ENCODE peak calls at places on chromosomes 16 and 17, in ten cellular contexts. D is GM23338, C is stomach, X is endothelial cell of umbilical vein, O is SK-N-SH, J is breast epithelium, Y is GM12891, W is H1, S is HCT116, Z is spleen. G is an unnamed sample.

GRCh38 chr17:78383725-78384471 is 5.4 kb downstream of the PGS1 start:
- DNase-seq in C (peak), O (no peak), J (peak), S (no peak), D (no peak), Z (peak), W (no peak), Y (no peak), X (peak), G (no peak)

GRCh38 chr16:3101841-3102470 is 2.9 kb upstream of the ZSCAN10 start:
- DNase-seq in W (peak), Y (no peak), Z (peak), X (peak), D (peak), C (no peak), S (no peak), O (no peak), J (no peak), G (no peak)

GRCh38 chr17:61065263-61065773 is 334.3 kb upstream of the TBX2 start:
- DNase-seq in W (no peak), J (no peak), O (peak), Y (no peak), X (peak), S (no peak), D (peak), C (no peak), Z (no peak), G (no peak)

GRCh38 chr17:61323015-61323379 is 76.6 kb upstream of the TBX2 start:
- DNase-seq in J (no peak), X (no peak), Y (no peak), O (no peak), S (no peak), Z (no peak), D (no peak), W (no peak), C (no peak), G (no peak)

GRCh38 chr17:45135978-45136791 is 698 bp downstream of the ACBD4 start:
- DNase-seq in J (no peak), S (no peak), W (no peak), X (no peak), O (peak), Y (no peak), C (no peak), Z (peak), D (no peak), G (no peak)

GRCh38 chr16:29811896-29812665 is at the start of gene PRRT2:
- DNase-seq in X (peak), S (no peak), O (peak), W (peak), J (no peak), Z (peak), D (peak), Y (no peak), C (no peak), G (no peak)

GRCh38 chr16:64469351-64469750 is 652.5 kb downstream of the CDH11 start:
- DNase-seq in Y (no peak), Z (no peak), W (no peak), O (no peak), D (no peak), J (no peak), C (no peak), X (no peak), S (no peak), G (no peak)

GRCh38 chr16:82882982-82883863 is 256.5 kb downstream of the CDH13 start:
- DNase-seq in O (no peak), X (no peak), J (no peak), Y (no peak), C (no peak), S (no peak), Z (no peak), D (no peak), W (no peak), G (no peak)

GRCh38 chr17:27268394-27269085 is 25.4 kb upstream of the WSB1 start:
- DNase-seq in C (no peak), J (no peak), D (no peak), O (no peak), X (no peak), W (no peak), Y (no peak), Z (no peak), S (no peak), G (no peak)

GRCh38 chr17:58679263-58680037 is 12.4 kb downstream of the TEX14 start:
- DNase-seq in W (no peak), Z (no peak), J (no peak), X (no peak), S (peak), O (no peak), D (peak), Y (peak), C (no peak), G (no peak)

GRCh38 chr16:69382421-69382820 is 3.4 kb downstream of the TERF2 start:
- DNase-seq in C (no peak), O (no peak), Y (no peak), W (no peak), X (no peak), J (peak), Z (no peak), D (no peak), S (no peak), G (no peak)

GRCh38 chr16:81627024-81627423 is 152.1 kb upstream of the PLCG2 start:
- DNase-seq in C (no peak), W (no peak), D (no peak), Y (no peak), X (no peak), Z (no peak), S (no peak), J (no peak), O (no peak), G (no peak)

GRCh38 chr16:66295761-66296546 is 70.5 kb upstream of the CDH5 start:
- DNase-seq in X (no peak), D (no peak), Y (no peak), C (peak), Z (peak), J (no peak), O (no peak), W (no peak), S (no peak), G (no peak)

GRCh38 chr17:17056167-17056562 is 13.9 kb downstream of the MPRIP start:
- DNase-seq in D (no peak), W (no peak), J (peak), O (no peak), C (peak), S (no peak), Z (no peak), Y (no peak), X (no peak), G (no peak)

GRCh38 chr17:80101946-80102706 is 745 bp downstream of the GAA start:
- DNase-seq in O (peak), Y (no peak), W (no peak), J (no peak), S (no peak), C (no peak), D (peak), Z (peak), X (peak), G (no peak)

GRCh38 chr16:67088551-67088950 is 21.2 kb upstream of the PHAF1 start:
- DNase-seq in S (no peak), X (no peak), D (no peak), O (no peak), Y (no peak), Z (no peak), W (no peak), C (no peak), J (no peak), G (no peak)

DNA sequence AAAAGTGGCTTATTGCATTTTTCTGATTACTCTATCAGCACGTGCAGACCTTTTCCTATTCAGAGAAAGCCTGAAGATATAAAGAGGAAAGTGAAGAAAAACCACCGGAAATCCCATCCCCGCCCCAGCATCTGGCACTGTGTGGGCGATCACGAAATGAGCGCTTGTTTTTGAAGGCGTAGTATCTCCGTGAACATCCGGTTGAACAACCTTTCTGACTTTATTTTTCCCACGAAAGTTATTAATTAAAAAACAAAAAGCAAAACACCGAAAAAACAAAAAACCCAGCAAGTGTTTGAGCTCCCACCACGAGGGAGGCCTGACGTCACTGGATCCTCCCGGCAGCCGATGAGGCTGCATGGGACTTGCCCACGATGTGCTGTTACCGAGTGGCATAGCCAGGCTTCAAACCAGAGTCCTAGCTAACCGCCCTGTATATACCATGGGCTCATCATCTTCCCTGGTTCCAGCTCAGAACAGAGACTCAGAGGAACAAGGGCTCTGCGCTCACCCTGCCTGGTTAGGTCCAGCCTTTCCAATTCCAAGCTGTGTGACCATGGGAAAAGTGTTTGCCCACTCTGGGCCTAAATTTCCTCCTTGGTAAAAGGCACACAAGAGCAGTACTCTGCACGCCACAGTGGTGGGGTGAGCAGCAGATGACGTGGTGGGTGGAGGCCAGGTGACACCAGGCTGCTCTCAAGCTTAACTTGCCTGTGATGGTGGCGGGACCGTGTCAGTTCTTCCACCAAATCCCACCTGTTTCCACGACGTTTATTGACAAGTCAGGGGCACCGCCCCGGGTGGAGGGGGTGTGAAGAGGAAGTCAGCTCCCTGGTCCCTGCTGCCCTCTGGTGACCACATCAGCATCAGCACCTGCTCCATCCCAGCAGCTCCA is 34.3 kb upstream of the IL21R start:
- DNase-seq in J (peak), Y (peak), C (peak), D (peak), W (peak), Z (peak), S (peak), O (peak), X (peak), G (peak)
- TF ChIP-seq POLR2AphosphoS5 in J (peak), Y (peak), C (peak), D (no peak), W (no peak), Z (peak), S (no peak), O (no peak), X (peak), G (no peak)

GRCh38 chr16:88810868-88811599 is 694 bp downstream of the APRT start:
- DNase-seq in D (peak), O (peak), W (no peak), Z (peak), Y (peak), X (peak), C (peak), S (peak), J (peak), G (no peak)
- TF ChIP-seq POLR2AphosphoS5 in D (no peak), O (peak), W (peak), Z (peak), Y (peak), X (no peak), C (peak), S (peak), J (peak), G (peak)

GRCh38 chr16:1550696-1551095 is 17.2 kb downstream of the TMEM204 start:
- DNase-seq in J (no peak), Z (no peak), S (no peak), O (no peak), W (no peak), D (no peak), X (no peak), Y (no peak), C (no peak), G (no peak)

GRCh38 chr16:1548234-1548633 is 14.8 kb downstream of the TMEM204 start:
- DNase-seq in X (peak), D (no peak), O (no peak), Y (no peak), C (no peak), Z (no peak), J (no peak), S (no peak), W (no peak), G (no peak)

GRCh38 chr16:1548727-1549126 is 15.3 kb downstream of the TMEM204 start:
- DNase-seq in W (no peak), C (no peak), J (no peak), Z (no peak), X (peak), O (no peak), S (no peak), Y (no peak), D (no peak), G (no peak)

GRCh38 chr16:1551166-1551565 is 17.7 kb downstream of the TMEM204 start:
- DNase-seq in W (no peak), X (no peak), J (no peak), S (no peak), Z (no peak), Y (no peak), O (no peak), C (no peak), D (no peak), G (no peak)

DNA sequence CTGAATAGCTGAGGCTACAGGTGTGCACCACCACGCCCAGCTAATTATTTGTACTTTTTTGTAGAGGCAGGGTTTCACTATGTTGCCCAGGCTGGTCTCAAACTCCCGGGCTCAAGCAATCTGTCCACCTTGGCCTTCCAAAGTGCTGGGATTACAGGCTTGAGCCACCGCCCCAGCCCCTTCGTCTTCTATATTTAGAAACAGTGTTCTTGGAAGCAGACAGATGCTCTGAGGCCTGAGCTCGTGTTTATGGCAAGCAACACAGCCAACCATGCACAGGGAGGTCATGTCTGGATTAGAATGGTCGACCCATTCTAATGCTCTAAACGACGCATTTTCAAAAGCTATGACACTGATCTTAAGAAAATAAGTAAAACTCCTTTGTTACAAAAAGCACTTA is 16.6 kb downstream of the TMEM204 start:
- DNase-seq in D (no peak), X (no peak), J (no peak), C (no peak), W (no peak), S (no peak), Y (no peak), O (no peak), Z (no peak), G (no peak)
- TF ChIP-seq POLR2AphosphoS5 in D (no peak), X (no peak), J (no peak), C (no peak), W (no peak), S (no peak), Y (no peak), O (no peak), Z (no peak), G (no peak)

GRCh38 chr17:63405020-63405419 is 41.1 kb downstream of the CYB561 start:
- DNase-seq in S (no peak), W (no peak), D (no peak), O (no peak), J (no peak), Z (no peak), X (no peak), Y (no peak), C (no peak), G (no peak)

GRCh38 chr17:63399856-63400255 is 46.2 kb downstream of the CYB561 start:
- DNase-seq in X (no peak), J (no peak), W (no peak), Z (no peak), S (no peak), Y (no peak), D (no peak), O (peak), C (peak), G (no peak)

GRCh38 chr17:63405741-63406261 is 40.3 kb downstream of the CYB561 start:
- DNase-seq in S (peak), Z (no peak), C (no peak), W (no peak), O (peak), X (peak), J (no peak), Y (no peak), D (peak), G (peak)

GRCh38 chr17:63399316-63399715 is 46.8 kb downstream of the CYB561 start:
- DNase-seq in C (no peak), J (no peak), S (no peak), D (no peak), Z (no peak), X (peak), W (no peak), O (peak), Y (no peak), G (no peak)

GRCh38 chr17:63402808-63403207 is 43.3 kb downstream of the CYB561 start:
- DNase-seq in W (no peak), Y (no peak), X (no peak), O (no peak), D (no peak), S (no peak), Z (no peak), C (no peak), J (no peak), G (no peak)
- TF ChIP-seq POLR2AphosphoS5 in W (no peak), Y (no peak), X (no peak), O (no peak), D (no peak), S (no peak), Z (no peak), C (peak), J (no peak), G (no peak)

GRCh38 chr17:77145209-77145608 is 4.4 kb downstream of the SEC14L1 start:
- DNase-seq in C (no peak), X (no peak), J (no peak), D (no peak), Z (no peak), S (no peak), O (no peak), W (no peak), Y (no peak), G (no peak)

GRCh38 chr17:77147357-77147801 is 6.6 kb downstream of the SEC14L1 start:
- DNase-seq in S (no peak), X (no peak), Y (peak), J (no peak), Z (no peak), C (no peak), W (no peak), O (no peak), D (no peak), G (no peak)

GRCh38 chr17:77148109-77148958 is 7.6 kb downstream of the SEC14L1 start:
- DNase-seq in C (no peak), J (no peak), S (no peak), W (no peak), Z (no peak), O (no peak), D (no peak), X (no peak), Y (no peak), G (no peak)

GRCh38 chr17:77145635-77146632 is 5.2 kb downstream of the SEC14L1 start:
- DNase-seq in X (peak), S (no peak), O (peak), Y (no peak), D (peak), C (peak), J (peak), Z (peak), W (no peak), G (no peak)

DNA sequence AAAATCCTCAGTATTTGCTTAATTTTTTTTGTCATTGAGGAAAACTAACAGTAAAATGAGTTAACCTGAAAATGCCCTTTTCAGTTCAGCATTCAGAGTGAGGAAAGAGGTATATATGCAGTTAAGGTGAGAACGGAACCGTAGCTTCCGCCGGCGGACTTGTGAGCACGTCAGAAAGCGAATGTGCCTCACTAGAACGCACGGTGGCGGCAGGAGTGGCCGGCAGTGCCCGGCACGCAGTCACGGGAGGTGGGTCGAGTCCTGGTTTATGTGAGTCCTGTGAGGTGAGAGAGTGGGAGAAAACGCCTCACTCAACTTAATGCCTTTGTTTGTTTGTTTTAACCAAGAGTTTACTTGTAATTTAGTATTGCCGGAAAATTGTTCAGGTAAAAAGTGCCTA is 6.1 kb downstream of the SEC14L1 start:
- DNase-seq in O (no peak), J (no peak), X (no peak), Z (peak), Y (no peak), D (peak), S (no peak), C (peak), W (no peak), G (no peak)
- TF ChIP-seq POLR2AphosphoS5 in O (no peak), J (no peak), X (peak), Z (peak), Y (peak), D (no peak), S (no peak), C (peak), W (no peak), G (no peak)

G was measured in SK-N-MC.